ENCODE peak calls at places on chromosomes 2 and 18, in ten cellular contexts. W is pancreas, D is osteoblast, M is esophagus squamous epithelium, X is IMR-90, G is neural progenitor cell, I is cardiac muscle cell, Q is tibial artery, L is right atrium auricular region, A is HepG2. K is an unnamed sample.

GRCh38 chr2:191215666-191216065 is 29.5 kb upstream of the MYO1B start:
- DNase-seq in M (no peak), X (no peak), Q (no peak), W (no peak), A (no peak), D (no peak), L (no peak), G (no peak), I (no peak), K (no peak)

GRCh38 chr2:236705295-236706114 is 135.9 kb downstream of the ACKR3 start:
- DNase-seq in I (no peak), D (no peak), G (no peak), M (no peak), W (no peak), Q (no peak), X (no peak), A (no peak), L (peak), K (no peak)

GRCh38 chr2:82837588-82838304 is 1621.3 kb downstream of the SUCLG1 start:
- DNase-seq in A (no peak), D (peak), W (no peak), Q (no peak), X (peak), M (no peak), I (no peak), L (no peak), G (no peak), K (no peak)

GRCh38 chr18:7360606-7361170 is 129.8 kb downstream of the LRRC30 start:
- DNase-seq in A (no peak), L (no peak), W (no peak), I (no peak), X (no peak), D (no peak), G (no peak), Q (no peak), M (no peak), K (no peak)

GRCh38 chr2:7795358-7796199 is 878.4 kb downstream of the RNF144A start:
- DNase-seq in X (peak), I (no peak), M (no peak), D (peak), Q (no peak), G (peak), A (no peak), L (no peak), W (no peak), K (no peak)

GRCh38 chr2:38943784-38944183 is 54.1 kb downstream of the ARHGEF33 start:
- DNase-seq in W (no peak), L (no peak), X (no peak), M (no peak), I (no peak), G (no peak), A (no peak), D (no peak), Q (no peak), K (no peak)

GRCh38 chr2:219406861-219407230 is 11.3 kb upstream of the DES start:
- DNase-seq in M (no peak), X (peak), W (no peak), G (no peak), A (no peak), I (no peak), D (peak), Q (peak), L (no peak), K (peak)

GRCh38 chr2:217989221-217989948 is 13.4 kb downstream of the TNS1 start:
- DNase-seq in M (no peak), I (no peak), Q (no peak), X (no peak), L (no peak), A (no peak), W (no peak), D (peak), G (no peak), K (no peak)

GRCh38 chr2:240840435-240841060 is 20.5 kb upstream of the KIF1A start:
- DNase-seq in Q (no peak), X (peak), D (peak), I (peak), M (no peak), G (peak), L (no peak), W (peak), A (peak), K (no peak)

GRCh38 chr2:241942416-241943208 is 73.1 kb downstream of the RTP5 start:
- DNase-seq in G (no peak), I (no peak), L (no peak), D (peak), W (no peak), M (no peak), A (no peak), Q (no peak), X (no peak), K (no peak)

GRCh38 chr2:30789670-30790210 is 17.5 kb downstream of the CAPN13 start:
- DNase-seq in L (no peak), X (no peak), Q (no peak), D (no peak), M (no peak), A (no peak), W (no peak), G (no peak), I (no peak), K (no peak)

GRCh38 chr2:27566628-27567027 is 16.2 kb upstream of the ZNF512 start:
- DNase-seq in L (no peak), I (no peak), D (peak), Q (no peak), A (no peak), X (peak), G (no peak), W (no peak), M (no peak), K (no peak)

GRCh38 chr2:142286618-142287017 is 155.8 kb upstream of the LRP1B start:
- DNase-seq in Q (no peak), L (no peak), M (no peak), D (no peak), W (peak), X (no peak), G (peak), A (peak), I (peak), K (no peak)

GRCh38 chr2:204898928-204899640 is 353.8 kb downstream of the PARD3B start:
- DNase-seq in W (no peak), A (no peak), I (no peak), D (no peak), X (no peak), L (no peak), M (no peak), G (no peak), Q (no peak), K (no peak)

DNA sequence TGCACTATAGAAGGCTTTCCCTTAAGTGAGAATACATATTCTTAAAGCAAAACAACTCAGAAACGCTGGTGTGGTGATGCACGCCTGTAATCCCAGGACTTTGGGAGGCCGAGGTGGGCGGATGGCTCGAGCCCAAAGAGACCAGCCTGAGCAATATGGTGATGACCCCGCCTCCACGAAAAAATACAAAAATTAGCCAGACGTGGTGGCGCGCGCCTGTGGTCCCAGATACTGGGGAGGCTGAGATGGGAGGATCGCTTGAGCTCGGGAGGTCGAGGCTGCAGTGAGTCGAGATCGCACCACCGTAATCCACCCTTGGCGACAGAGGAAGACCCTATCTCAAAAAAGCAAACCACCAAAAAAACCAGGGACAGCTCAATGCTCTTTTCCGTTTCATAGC is 750 bp upstream of the CCDC150 start:
- DNase-seq in G (no peak), A (no peak), L (no peak), D (no peak), I (no peak), Q (no peak), X (no peak), M (no peak), W (peak), K (no peak)
- H3K4me3 ChIP-seq in G (no peak), A (no peak), L (no peak), D (peak), I (no peak), Q (no peak), X (no peak), M (peak), W (peak), K (peak)

GRCh38 chr2:225889452-225889851 is 489.9 kb downstream of the NYAP2 start:
- DNase-seq in L (no peak), X (peak), G (peak), W (peak), A (peak), I (peak), Q (no peak), M (no peak), D (no peak), K (no peak)
- TF ChIP-seq CTCF in L (peak), X (peak), G (peak), W (peak), A (peak), I (peak), Q (peak), M (peak), D (peak), K (peak)

GRCh38 chr18:76459687-76460350 is 35.2 kb downstream of the ZNF516 start:
- DNase-seq in D (peak), I (no peak), L (peak), X (peak), G (no peak), A (no peak), M (no peak), W (peak), Q (no peak), K (no peak)
- H3K27ac ChIP-seq in D (peak), I (no peak), L (peak), X (peak), G (no peak), A (no peak), M (peak), W (peak), Q (peak), K (peak)

DNA sequence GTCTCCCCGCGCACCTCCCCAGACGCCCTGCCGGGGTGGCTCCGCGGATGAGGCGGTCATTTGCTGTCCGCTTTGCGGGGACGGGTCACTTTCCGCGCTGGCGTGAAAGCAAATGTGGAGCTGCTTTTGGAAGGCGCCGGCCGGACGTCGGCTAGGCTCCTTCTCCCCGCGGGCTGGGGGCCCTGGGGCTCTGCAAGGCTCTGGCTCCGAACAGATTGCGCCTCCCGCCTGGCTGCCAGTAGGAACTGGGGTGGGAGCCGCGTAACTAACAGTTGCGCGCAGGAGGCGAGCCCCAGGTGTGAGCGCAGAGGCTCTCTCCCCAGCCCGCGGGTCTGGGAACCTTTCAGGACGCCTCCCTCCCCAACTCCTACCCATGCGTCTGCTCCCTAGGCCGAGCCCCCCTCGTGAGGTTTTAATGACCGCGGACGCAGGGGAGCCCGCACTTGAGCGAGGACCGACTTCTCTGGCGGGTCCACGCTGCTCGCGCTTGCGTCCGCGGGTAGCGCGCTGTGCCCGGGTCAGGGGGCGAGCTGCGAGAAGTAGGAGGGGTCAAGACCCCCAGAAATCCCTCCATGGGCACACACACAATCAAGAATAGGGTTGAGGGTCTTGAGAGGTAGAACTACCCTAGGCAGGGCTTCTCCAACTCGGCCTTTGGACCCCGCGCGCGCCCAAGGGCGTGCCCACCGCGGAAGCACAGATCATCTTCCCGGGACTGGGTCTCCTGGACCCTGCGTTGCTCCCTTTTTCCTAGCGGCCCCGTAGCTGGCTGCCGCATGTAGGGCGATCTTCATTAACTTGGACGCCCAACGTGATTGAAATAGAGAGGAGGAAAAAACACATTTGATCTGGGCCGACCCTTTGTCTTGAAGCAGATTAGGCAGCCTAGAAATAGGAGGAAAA is 146.8 kb downstream of the MEIS1 start:
- DNase-seq in G (peak), D (no peak), Q (no peak), X (peak), I (peak), M (no peak), L (no peak), A (no peak), W (peak), K (no peak)
- H3K4me3 ChIP-seq in G (peak), D (no peak), Q (peak), X (peak), I (peak), M (peak), L (no peak), A (no peak), W (peak), K (peak)

GRCh38 chr2:71802556-71802955 is 345.1 kb downstream of the CYP26B1 start:
- DNase-seq in Q (no peak), G (no peak), M (no peak), I (no peak), A (no peak), X (no peak), D (no peak), L (no peak), W (no peak), K (no peak)

GRCh38 chr2:71800106-71800809 is 346.9 kb downstream of the DYSF start:
- DNase-seq in G (no peak), L (no peak), Q (no peak), X (no peak), I (no peak), W (no peak), A (no peak), M (no peak), D (peak), K (peak)

GRCh38 chr2:71803398-71803797 is 344.3 kb downstream of the CYP26B1 start:
- DNase-seq in Q (no peak), W (no peak), D (peak), X (no peak), A (no peak), M (no peak), G (no peak), L (no peak), I (no peak), K (no peak)

GRCh38 chr2:71804251-71804650 is 343.4 kb downstream of the CYP26B1 start:
- DNase-seq in W (no peak), A (peak), G (no peak), D (peak), I (peak), L (no peak), Q (no peak), M (no peak), X (no peak), K (no peak)

DNA sequence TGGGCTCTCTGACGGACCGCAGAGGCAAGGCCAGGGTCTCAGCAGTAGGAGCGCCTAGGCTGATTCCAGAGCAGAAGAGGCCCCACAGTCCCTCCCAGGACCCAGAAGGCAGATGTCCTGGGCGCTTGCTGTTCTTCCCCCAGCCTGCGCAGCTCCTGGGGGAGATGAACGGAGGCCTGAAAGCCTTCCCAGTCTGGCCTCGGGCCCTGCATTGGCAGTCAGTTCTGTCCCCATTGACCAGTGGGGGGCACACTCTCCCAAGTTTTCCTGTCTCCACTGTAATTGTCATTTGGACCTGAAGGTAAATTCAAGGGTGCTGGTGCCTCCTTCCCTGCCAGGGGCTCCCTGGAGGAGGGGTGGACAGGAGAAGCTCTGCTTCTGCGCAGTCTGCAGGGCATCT is 345.7 kb downstream of the CYP26B1 start:
- DNase-seq in G (peak), X (peak), W (peak), Q (peak), L (peak), A (peak), D (peak), I (peak), M (no peak), K (no peak)
- TF ChIP-seq CTCF in G (peak), X (peak), W (no peak), Q (peak), L (peak), A (peak), D (peak), I (peak), M (peak), K (peak)

GRCh38 chr2:238290079-238290478 is 1.7 kb upstream of the PER2 start:
- DNase-seq in A (peak), L (peak), Q (peak), W (peak), D (no peak), I (peak), M (peak), X (no peak), G (peak), K (no peak)

GRCh38 chr2:238289574-238289973 is 1.2 kb upstream of the PER2 start:
- DNase-seq in G (peak), M (no peak), A (no peak), I (no peak), X (no peak), D (no peak), W (no peak), L (no peak), Q (peak), K (no peak)

GRCh38 chr2:238288650-238289573 is 502 bp upstream of the PER2 start:
- DNase-seq in I (peak), G (peak), A (peak), W (peak), D (peak), Q (peak), X (peak), L (peak), M (peak), K (peak)

GRCh38 chr2:238291550-238292281 is 3.3 kb upstream of the PER2 start:
- DNase-seq in W (no peak), L (no peak), D (no peak), Q (no peak), A (no peak), M (no peak), G (no peak), I (no peak), X (no peak), K (no peak)

DNA sequence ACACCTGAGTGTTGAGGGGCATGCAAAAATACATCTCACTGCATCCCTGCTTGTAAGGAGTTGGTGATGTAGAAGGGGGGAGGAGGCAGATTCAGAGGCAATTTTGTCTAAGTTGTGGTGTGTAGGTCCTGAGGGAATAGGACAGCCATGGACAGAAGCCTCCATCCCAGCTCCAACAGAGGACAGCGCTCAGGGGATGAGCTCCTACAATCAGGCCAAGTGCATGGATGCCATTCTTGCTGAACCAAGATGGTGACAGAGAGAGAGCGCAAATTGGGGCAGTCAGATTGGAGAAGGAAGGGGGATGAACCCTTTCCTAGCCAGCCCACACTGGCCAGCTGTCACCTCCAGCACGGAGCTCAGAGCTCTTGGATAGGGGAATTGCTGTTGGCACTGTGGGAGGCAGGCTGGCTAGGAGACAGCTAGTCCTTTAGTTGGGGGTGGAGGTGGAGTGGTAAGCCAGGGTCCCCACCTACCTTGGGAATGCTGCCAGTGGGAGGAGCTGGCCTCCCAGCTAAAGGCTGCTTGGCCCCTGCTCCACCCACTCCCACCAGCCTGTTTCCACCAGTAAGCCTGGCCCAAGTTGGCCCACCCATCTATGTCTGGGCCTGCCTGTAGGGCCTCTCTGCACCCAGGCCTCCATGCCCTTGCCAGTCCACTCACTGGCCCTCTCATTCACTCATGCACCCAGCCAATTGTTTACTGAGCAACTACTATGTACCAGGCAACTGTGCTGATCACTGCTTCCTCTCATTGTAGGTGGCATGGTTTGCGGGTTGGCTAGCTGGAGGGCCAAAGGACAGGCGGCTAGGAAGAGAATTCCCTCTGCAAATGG is 2.5 kb upstream of the PER2 start:
- DNase-seq in L (no peak), D (no peak), X (no peak), I (no peak), W (no peak), G (no peak), Q (no peak), A (no peak), M (no peak), K (no peak)
- H3K27ac ChIP-seq in L (peak), D (no peak), X (no peak), I (no peak), W (no peak), G (no peak), Q (no peak), A (no peak), M (peak), K (no peak)

K was measured in ascending aorta.